ENCODE peak calls at places on chromosomes 12 and 14, in eight cellular contexts. U, O, H, X, M, W, F and L are unnamed samples.

GRCh38 chr14:64784006-64784405 is 79.8 kb downstream of the PLEKHG3 start:
- DNase-seq in U (no peak), O (no peak), H (no peak), X (no peak), M (no peak), W (no peak), F (no peak), L (no peak)

GRCh38 chr14:51732494-51733080 is 80.9 kb downstream of the FRMD6 start:
- DNase-seq in U (no peak), O (no peak), H (no peak), X (no peak), M (no peak), W (no peak), F (no peak), L (no peak)

GRCh38 chr12:108855284-108856169 is 1.9 kb downstream of the SSH1 start:
- DNase-seq in U (no peak), O (no peak), H (no peak), X (no peak), M (no peak), W (no peak), F (no peak), L (no peak)

GRCh38 chr12:75556306-75556899 is 45.0 kb upstream of the KRR1 start:
- DNase-seq in U (no peak), O (no peak), H (peak; percentile 43), X (no peak), M (no peak), W (peak; percentile 31), F (no peak), L (no peak)

GRCh38 chr14:76768671-76769500 is 7.6 kb downstream of the VASH1 start:
- DNase-seq in U (no peak), O (no peak), H (no peak), X (no peak), M (no peak), W (no peak), F (no peak), L (no peak)

GRCh38 chr12:131139363-131140068 is 185.8 kb downstream of the ADGRD1 start:
- DNase-seq in U (no peak), O (no peak), H (no peak), X (no peak), M (no peak), W (no peak), F (no peak), L (no peak)

GRCh38 chr12:118850244-118850825 is 131.0 kb upstream of the SRRM4 start:
- DNase-seq in U (no peak), O (peak; percentile 21), H (no peak), X (no peak), M (no peak), W (no peak), F (no peak), L (no peak)

GRCh38 chr14:94560782-94561655 is at the start of gene SERPINA4:
- DNase-seq in U (no peak), O (no peak), H (no peak), X (no peak), M (no peak), W (no peak), F (no peak), L (no peak)

GRCh38 chr12:129657179-129657578 is 246.6 kb downstream of the TMEM132D start:
- DNase-seq in U (no peak), O (no peak), H (peak; percentile 9), X (no peak), M (no peak), W (no peak), F (no peak), L (no peak)

GRCh38 chr14:50018236-50019210 is 97.8 kb downstream of the VCPKMT start:
- DNase-seq in U (no peak), O (no peak), H (no peak), X (no peak), M (no peak), W (no peak), F (peak; percentile 47), L (no peak)

GRCh38 chr12:26156201-26156871 is 31.5 kb upstream of the BHLHE41 start:
- DNase-seq in U (no peak), O (peak; percentile 80), H (no peak), X (peak; percentile 37), M (no peak), W (no peak), F (no peak), L (no peak)

GRCh38 chr12:102024765-102025164 is 37.0 kb downstream of the WASHC3 start:
- DNase-seq in U (no peak), O (no peak), H (no peak), X (no peak), M (no peak), W (no peak), F (no peak), L (no peak)

GRCh38 chr12:61272441-61272840 is 987.8 kb upstream of the USP15 start:
- DNase-seq in U (no peak), O (no peak), H (no peak), X (no peak), M (no peak), W (no peak), F (no peak), L (no peak)

GRCh38 chr12:132261328-132262138 is 67.9 kb downstream of the GALNT9 start:
- DNase-seq in U (no peak), O (no peak), H (no peak), X (no peak), M (no peak), W (no peak), F (no peak), L (no peak)

GRCh38 chr14:69153848-69154208 is 909 bp upstream of the DCAF5 start:
- DNase-seq in U (no peak), O (peak; percentile 15), H (peak; percentile 60), X (no peak), M (no peak), W (peak; percentile 72), F (peak; percentile 41), L (no peak)

GRCh38 chr14:80973918-80974317 is 18.5 kb downstream of the TSHR start:
- DNase-seq in U (no peak), O (no peak), H (peak; percentile 99), X (no peak), M (no peak), W (no peak), F (no peak), L (peak; percentile 99)

GRCh38 chr12:110778801-110779577 is 36.3 kb upstream of the PPP1CC start:
- DNase-seq in U (no peak), O (peak; percentile 29), H (no peak), X (no peak), M (no peak), W (no peak), F (no peak), L (no peak)

GRCh38 chr14:68781161-68782021 is 11.5 kb downstream of the ZFP36L1 start:
- DNase-seq in U (peak; percentile 78), O (no peak), H (no peak), X (no peak), M (peak; percentile 72), W (no peak), F (peak; percentile 15), L (no peak)

GRCh38 chr12:132214906-132215643 is 70.8 kb downstream of the NOC4L start:
- DNase-seq in U (no peak), O (no peak), H (no peak), X (no peak), M (peak; percentile 4), W (no peak), F (no peak), L (no peak)

GRCh38 chr12:8844665-8845064 is 22.2 kb downstream of the A2ML1 start:
- DNase-seq in U (no peak), O (no peak), H (no peak), X (no peak), M (no peak), W (no peak), F (peak; percentile 86), L (no peak)

GRCh38 chr14:52307870-52308269 is 6.2 kb upstream of the PTGER2 start:
- DNase-seq in U (no peak), O (no peak), H (no peak), X (no peak), M (no peak), W (no peak), F (no peak), L (no peak)

GRCh38 chr12:109387425-109388166 is 39.9 kb downstream of the MYO1H start:
- DNase-seq in U (no peak), O (no peak), H (peak; percentile 78), X (no peak), M (no peak), W (peak; percentile 35), F (no peak), L (peak; percentile 78)

GRCh38 chr14:100531152-100531551 is 56.1 kb downstream of the BEGAIN start:
- DNase-seq in U (peak; percentile 21), O (no peak), H (no peak), X (no peak), M (no peak), W (no peak), F (no peak), L (no peak)

GRCh38 chr14:106459971-106460730 is 933.8 kb downstream of the TMEM121 start:
- DNase-seq in U (peak; percentile 51), O (peak; percentile 21), H (peak; percentile 55), X (no peak), M (peak; percentile 43), W (no peak), F (peak; percentile 21), L (peak; percentile 30)